ENCODE peak calls at places on chromosomes 12 and 14, in four cellular contexts. T is endothelial cell of umbilical vein, S is astrocyte, L is stomach. C is an unnamed sample.

GRCh38 chr14:60178164-60178563 is 13.0 kb upstream of the DHRS7 start:
- DNase-seq in L (no peak), T (no peak), S (no peak), C (no peak)

GRCh38 chr12:120961604-120962486 is 16.5 kb upstream of the HNF1A start:
- DNase-seq in L (peak; percentile 76), T (no peak), S (no peak), C (no peak)

GRCh38 chr14:67464377-67464776 is 24.1 kb downstream of the TMEM229B start:
- DNase-seq in S (no peak), T (no peak), L (no peak), C (no peak)

GRCh38 chr12:122880668-122881067 is 15.3 kb downstream of the VPS37B start:
- DNase-seq in L (no peak), S (no peak), T (no peak), C (peak; percentile 47)

GRCh38 chr12:5503774-5504173 is 71.9 kb downstream of the NTF3 start:
- DNase-seq in S (no peak), T (no peak), L (no peak), C (no peak)

GRCh38 chr12:117111386-117112267 is 12.4 kb upstream of the TESC start:
- DNase-seq in T (no peak), L (no peak), S (no peak), C (no peak)

GRCh38 chr14:47211263-47211662 is 464.1 kb downstream of the MDGA2 start:
- DNase-seq in T (no peak), S (no peak), L (no peak), C (no peak)

GRCh38 chr12:116166306-116166705 is 111.2 kb downstream of the MED13L start:
- DNase-seq in L (no peak), T (no peak), S (no peak), C (no peak)

GRCh38 chr12:88633312-88633711 is 53.0 kb upstream of the KITLG start:
- DNase-seq in T (peak; percentile 8), L (no peak), S (no peak), C (no peak)

DNA sequence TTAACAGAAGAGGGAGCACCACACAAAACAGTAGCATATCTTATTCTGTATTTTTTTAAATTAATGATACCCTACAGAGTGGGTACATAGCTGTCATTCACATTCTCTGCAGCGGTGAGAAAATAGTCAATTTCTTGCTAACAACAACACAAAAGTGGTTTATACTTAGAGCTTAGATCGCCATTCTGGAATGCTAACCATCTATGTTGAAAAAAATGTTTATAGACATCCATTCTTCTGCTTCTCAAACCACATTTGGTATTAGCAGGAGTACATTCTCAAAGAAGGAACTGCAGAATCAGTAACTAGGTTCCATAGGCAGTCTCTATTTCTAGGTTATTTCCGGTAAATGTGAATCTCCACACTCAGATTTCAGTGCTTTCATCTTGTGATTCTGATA is 185.9 kb downstream of the PPFIA2 start:
- DNase-seq in S (peak; percentile 63), L (no peak), T (no peak), C (peak; percentile 70)
- H3K27ac ChIP-seq in S (no peak overlapping the region), L (no peak overlapping the region), T (no peak overlapping the region), C (no peak overlapping the region)

GRCh38 chr12:132150780-132151144 is 6.5 kb downstream of the NOC4L start:
- DNase-seq in L (no peak), S (no peak), T (no peak), C (no peak)
- H3K27ac ChIP-seq in L (no peak overlapping the region), S (no peak overlapping the region), T (no peak overlapping the region), C (no peak overlapping the region)

GRCh38 chr14:101825797-101826196 is 64.3 kb downstream of the PPP2R5C start:
- DNase-seq in S (no peak), T (no peak), L (no peak), C (no peak)
- H3K27ac ChIP-seq in S (no peak overlapping the region), T (no peak overlapping the region), L (peak overlapping the region; percentile 90), C (peak overlapping the region; percentile 93)

GRCh38 chr14:37709419-37710195 is 114.2 kb downstream of the TTC6 start:
- DNase-seq in L (no peak), S (peak; percentile 2), T (peak; percentile 16), C (peak; percentile 17)
- H3K27ac ChIP-seq in L (no peak overlapping the region), S (no peak overlapping the region), T (no peak overlapping the region), C (no peak overlapping the region)

C was measured in fibroblast of lung.